ENCODE peak calls at places on chromosomes 13 and 19, in five cellular contexts. One of them, this sample, is unnamed.

GRCh38 chr19:48868196-48868886 is at the start of gene PLEKHA4:
- DNase-seq in transverse colon: peak
- DNase-seq in B cell: no peak
- DNase-seq in A549: no peak
- DNase-seq in cardiac fibroblast: peak
- DNase-seq in this sample: peak

GRCh38 chr19:10052602-10053360 is 33.3 kb upstream of the SHFL start:
- DNase-seq in transverse colon: no peak
- DNase-seq in B cell: no peak
- DNase-seq in A549: no peak
- DNase-seq in cardiac fibroblast: no peak
- DNase-seq in this sample: no peak

GRCh38 chr19:11435833-11436313 is 438 bp downstream of the PRKCSH start:
- DNase-seq in transverse colon: peak
- DNase-seq in B cell: no peak
- DNase-seq in A549: no peak
- DNase-seq in cardiac fibroblast: no peak
- DNase-seq in this sample: peak

GRCh38 chr19:6822311-6822670 is 49.8 kb downstream of the VAV1 start:
- DNase-seq in transverse colon: no peak
- DNase-seq in B cell: no peak
- DNase-seq in A549: no peak
- DNase-seq in cardiac fibroblast: no peak
- DNase-seq in this sample: no peak

GRCh38 chr13:40452741-40453665 is 213.4 kb downstream of the FOXO1 start:
- DNase-seq in transverse colon: no peak
- DNase-seq in B cell: no peak
- DNase-seq in A549: no peak
- DNase-seq in cardiac fibroblast: peak
- DNase-seq in this sample: peak

GRCh38 chr19:38932425-38933179 is 1.9 kb downstream of the MRPS12 start:
- DNase-seq in transverse colon: no peak
- DNase-seq in B cell: peak
- DNase-seq in A549: peak
- DNase-seq in cardiac fibroblast: peak
- DNase-seq in this sample: peak

GRCh38 chr13:26909515-26909914 is 148.9 kb upstream of the GPR12 start:
- DNase-seq in transverse colon: no peak
- DNase-seq in B cell: no peak
- DNase-seq in A549: no peak
- DNase-seq in cardiac fibroblast: no peak
- DNase-seq in this sample: no peak

GRCh38 chr19:12880551-12881171 is 588 bp downstream of the DNASE2 start:
- DNase-seq in transverse colon: no peak
- DNase-seq in B cell: peak
- DNase-seq in A549: no peak
- DNase-seq in cardiac fibroblast: peak
- DNase-seq in this sample: peak

GRCh38 chr13:101267656-101268055 is 148.7 kb downstream of the NALCN start:
- DNase-seq in transverse colon: no peak
- DNase-seq in B cell: no peak
- DNase-seq in A549: no peak
- DNase-seq in cardiac fibroblast: peak
- DNase-seq in this sample: no peak

GRCh38 chr13:44259045-44260042 is 114.3 kb upstream of the SERP2 start:
- DNase-seq in transverse colon: peak
- DNase-seq in B cell: peak
- DNase-seq in A549: no peak
- DNase-seq in cardiac fibroblast: peak
- DNase-seq in this sample: peak

GRCh38 chr13:34258646-34259386 is 440.9 kb downstream of the RFC3 start:
- DNase-seq in transverse colon: no peak
- DNase-seq in B cell: no peak
- DNase-seq in A549: no peak
- DNase-seq in cardiac fibroblast: no peak
- DNase-seq in this sample: peak

GRCh38 chr13:48843630-48844380 is 131.9 kb upstream of the FNDC3A start:
- DNase-seq in transverse colon: no peak
- DNase-seq in B cell: no peak
- DNase-seq in A549: no peak
- DNase-seq in cardiac fibroblast: peak
- DNase-seq in this sample: no peak

GRCh38 chr13:43880451-43880850 is 747 bp downstream of the LACC1 start:
- DNase-seq in transverse colon: no peak
- DNase-seq in B cell: no peak
- DNase-seq in A549: no peak
- DNase-seq in cardiac fibroblast: no peak
- DNase-seq in this sample: no peak

GRCh38 chr13:36528105-36528504 is 95.8 kb downstream of the CCNA1 start:
- DNase-seq in transverse colon: no peak
- DNase-seq in B cell: no peak
- DNase-seq in A549: no peak
- DNase-seq in cardiac fibroblast: no peak
- DNase-seq in this sample: no peak

GRCh38 chr13:45257638-45258338 is 56.9 kb upstream of the KCTD4 start:
- DNase-seq in transverse colon: no peak
- DNase-seq in B cell: no peak
- DNase-seq in A549: no peak
- DNase-seq in cardiac fibroblast: peak
- DNase-seq in this sample: no peak

GRCh38 chr19:16595097-16595496 is 22.9 kb upstream of the SLC35E1 start:
- DNase-seq in transverse colon: no peak
- DNase-seq in B cell: no peak
- DNase-seq in A549: no peak
- DNase-seq in cardiac fibroblast: no peak
- DNase-seq in this sample: no peak

GRCh38 chr19:13629687-13630357 is 123.5 kb upstream of the CACNA1A start:
- DNase-seq in transverse colon: no peak
- DNase-seq in B cell: no peak
- DNase-seq in A549: no peak
- DNase-seq in cardiac fibroblast: peak
- DNase-seq in this sample: peak

GRCh38 chr13:112716841-112717520 is 27.1 kb downstream of the ATP11A start:
- DNase-seq in transverse colon: no peak
- DNase-seq in B cell: no peak
- DNase-seq in A549: no peak
- DNase-seq in cardiac fibroblast: no peak
- DNase-seq in this sample: no peak

GRCh38 chr19:14198384-14199376 is 7.3 kb downstream of the ADGRL1 start:
- DNase-seq in transverse colon: no peak
- DNase-seq in B cell: no peak
- DNase-seq in A549: no peak
- DNase-seq in cardiac fibroblast: peak
- DNase-seq in this sample: no peak

GRCh38 chr19:23436944-23437343 is 41.7 kb upstream of the ZNF91 start:
- DNase-seq in transverse colon: no peak
- DNase-seq in B cell: no peak
- DNase-seq in A549: peak
- DNase-seq in cardiac fibroblast: no peak
- DNase-seq in this sample: no peak

GRCh38 chr13:27296496-27296895 is 25.9 kb downstream of the RASL11A start:
- DNase-seq in transverse colon: no peak
- DNase-seq in B cell: no peak
- DNase-seq in A549: no peak
- DNase-seq in cardiac fibroblast: no peak
- DNase-seq in this sample: peak

DNA sequence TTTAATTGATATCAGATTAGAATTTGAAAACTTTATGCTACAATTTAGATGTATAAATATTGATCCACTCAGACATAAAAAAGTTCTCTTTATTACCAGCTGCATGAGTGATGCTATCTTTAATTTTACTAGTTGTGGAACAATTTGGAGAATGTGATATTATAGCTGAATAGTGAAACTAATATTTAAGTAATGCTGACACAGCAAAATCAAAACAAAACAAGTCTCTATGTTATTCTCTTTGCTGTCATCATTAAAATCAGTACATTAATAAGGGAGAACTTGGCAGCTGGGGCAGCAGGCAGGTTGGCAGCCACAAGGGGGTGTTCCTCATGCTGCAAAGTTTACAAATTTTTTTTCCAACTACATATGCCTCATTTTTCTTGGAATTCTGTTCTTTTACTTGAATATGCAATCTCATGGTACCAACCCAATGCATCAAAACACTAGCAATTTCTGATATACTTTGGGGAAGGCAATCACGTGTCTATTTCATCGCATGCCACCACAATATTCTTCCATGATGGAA is 585.3 kb downstream of the FGF9 start:
- DNase-seq in transverse colon: no peak
- DNase-seq in B cell: no peak
- DNase-seq in A549: no peak
- DNase-seq in cardiac fibroblast: no peak
- DNase-seq in this sample: no peak
- TF ChIP-seq CTCF in transverse colon: no peak
- TF ChIP-seq CTCF in B cell: no peak
- TF ChIP-seq CTCF in A549: no peak
- TF ChIP-seq CTCF in cardiac fibroblast: no peak
- TF ChIP-seq CTCF in this sample: no peak

DNA sequence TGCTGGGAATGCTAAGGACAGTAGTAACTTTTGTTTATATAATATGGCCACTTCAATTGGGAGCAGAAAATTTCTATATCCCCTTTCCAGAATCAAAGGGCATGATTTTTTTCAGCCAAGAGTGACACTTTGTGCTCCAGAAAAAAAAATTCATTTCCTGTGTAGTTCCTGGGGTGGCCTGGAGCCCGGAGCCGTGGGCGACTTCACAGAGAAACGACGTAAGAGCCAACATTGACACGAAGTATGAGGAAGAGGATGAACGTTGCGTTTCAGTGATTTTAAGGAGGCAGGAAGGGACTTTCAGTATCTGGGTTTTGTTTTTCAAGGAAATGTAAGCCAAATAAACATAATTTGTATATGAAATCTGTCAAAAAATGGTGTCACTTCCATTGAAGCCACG is 187.6 kb downstream of the STK24 start:
- DNase-seq in transverse colon: no peak
- DNase-seq in B cell: no peak
- DNase-seq in A549: no peak
- DNase-seq in cardiac fibroblast: peak
- DNase-seq in this sample: no peak
- TF ChIP-seq CTCF in transverse colon: no peak
- TF ChIP-seq CTCF in B cell: no peak
- TF ChIP-seq CTCF in A549: no peak
- TF ChIP-seq CTCF in cardiac fibroblast: no peak
- TF ChIP-seq CTCF in this sample: no peak

DNA sequence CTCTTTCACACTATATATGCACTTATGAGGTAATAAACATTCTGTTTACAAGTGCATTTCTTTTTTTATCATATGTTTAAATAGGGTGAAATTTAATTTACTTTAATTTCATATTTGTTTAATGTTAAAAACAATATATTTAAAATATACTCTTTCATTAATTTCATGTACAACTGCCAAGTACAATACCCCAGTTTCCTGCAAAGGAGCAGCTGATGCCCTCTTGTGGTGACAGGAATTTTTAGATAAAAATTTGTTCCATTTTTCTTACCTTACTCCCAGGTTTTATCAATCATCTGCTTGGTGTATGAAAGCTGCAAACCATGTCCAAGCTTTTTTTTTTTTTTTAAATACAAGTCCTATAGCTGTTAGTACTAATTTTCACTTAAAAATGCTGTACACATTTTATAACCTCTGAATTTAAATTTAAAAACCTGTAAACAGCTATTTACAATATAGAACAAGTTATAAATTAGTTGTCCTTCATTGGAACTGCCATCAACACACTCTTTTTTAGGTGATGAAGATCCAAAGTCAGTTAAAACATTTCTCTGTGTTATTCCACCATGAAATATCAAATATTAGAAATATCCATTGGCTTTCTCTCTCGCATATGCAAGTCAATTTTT is 4.9 kb downstream of the PCDH20 start:
- DNase-seq in transverse colon: no peak
- DNase-seq in B cell: no peak
- DNase-seq in A549: no peak
- DNase-seq in cardiac fibroblast: peak
- DNase-seq in this sample: peak
- TF ChIP-seq CTCF in transverse colon: peak
- TF ChIP-seq CTCF in B cell: no peak
- TF ChIP-seq CTCF in A549: peak
- TF ChIP-seq CTCF in cardiac fibroblast: peak
- TF ChIP-seq CTCF in this sample: peak

DNA sequence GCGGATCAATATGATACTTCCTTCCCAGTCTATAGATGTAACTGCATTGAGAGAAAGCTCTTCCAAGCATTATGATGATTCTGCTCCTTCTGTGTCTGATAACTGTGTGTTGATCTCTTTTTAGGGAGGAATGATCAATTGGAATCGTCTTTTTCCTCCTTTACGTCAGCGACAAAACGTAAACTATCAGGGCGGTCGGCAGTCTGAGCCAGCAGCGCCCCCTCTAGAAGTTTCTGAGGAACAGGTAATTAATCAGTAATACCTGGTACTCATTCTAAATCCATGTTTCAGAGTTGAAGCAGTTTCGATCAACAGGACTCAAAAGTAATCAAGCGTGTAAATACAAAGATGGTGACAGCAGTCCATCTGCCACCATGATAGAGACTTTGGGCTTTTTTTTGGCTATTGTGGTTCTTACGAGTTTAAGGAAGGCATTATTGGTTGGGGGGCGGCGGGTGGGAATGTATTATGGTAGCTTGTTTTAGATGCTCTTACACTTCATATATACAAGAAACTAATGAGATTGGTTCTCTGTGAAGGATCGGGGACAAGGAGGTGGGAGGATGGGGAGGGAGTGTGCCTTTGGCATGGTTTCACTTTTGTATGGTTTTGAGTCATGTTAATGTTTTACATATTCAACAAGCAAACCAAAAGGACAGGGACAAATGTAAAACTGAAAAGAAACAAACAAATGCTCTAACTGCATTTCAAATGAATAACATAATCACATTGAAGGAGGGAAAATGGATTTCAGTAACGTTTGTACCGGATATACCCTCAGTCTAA is 60.7 kb upstream of the GPR183 start:
- DNase-seq in transverse colon: no peak
- DNase-seq in B cell: no peak
- DNase-seq in A549: no peak
- DNase-seq in cardiac fibroblast: no peak
- DNase-seq in this sample: no peak
- TF ChIP-seq CTCF in transverse colon: no peak
- TF ChIP-seq CTCF in B cell: no peak
- TF ChIP-seq CTCF in A549: no peak
- TF ChIP-seq CTCF in cardiac fibroblast: no peak
- TF ChIP-seq CTCF in this sample: no peak

GRCh38 chr19:34275705-34276104 is 21.4 kb downstream of the GARRE1 start:
- DNase-seq in transverse colon: no peak
- DNase-seq in B cell: no peak
- DNase-seq in A549: no peak
- DNase-seq in cardiac fibroblast: no peak
- DNase-seq in this sample: no peak
- TF ChIP-seq CTCF in transverse colon: no peak
- TF ChIP-seq CTCF in B cell: no peak
- TF ChIP-seq CTCF in A549: no peak
- TF ChIP-seq CTCF in cardiac fibroblast: no peak
- TF ChIP-seq CTCF in this sample: no peak

DNA sequence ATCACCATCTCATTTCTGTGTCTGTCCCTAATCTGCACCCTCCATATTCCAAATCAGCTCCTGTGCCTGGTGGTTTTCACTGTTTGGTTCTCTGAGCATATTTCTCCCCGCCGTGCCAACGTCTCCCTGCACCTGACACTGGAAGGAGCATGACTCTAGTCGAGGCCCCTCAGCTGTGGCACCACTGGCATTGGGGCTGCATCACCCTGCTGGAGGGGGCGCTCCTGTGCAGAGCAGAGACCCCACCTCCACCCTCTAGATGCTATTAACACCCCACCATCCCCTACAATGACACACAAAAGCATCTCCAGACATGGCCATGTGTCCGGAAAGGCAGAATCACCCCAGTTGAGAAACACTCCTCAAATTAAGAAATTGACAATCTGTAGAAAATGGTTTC is 20.8 kb downstream of the ZSCAN5C start:
- DNase-seq in transverse colon: no peak
- DNase-seq in B cell: no peak
- DNase-seq in A549: no peak
- DNase-seq in cardiac fibroblast: no peak
- DNase-seq in this sample: no peak
- TF ChIP-seq CTCF in transverse colon: no peak
- TF ChIP-seq CTCF in B cell: no peak
- TF ChIP-seq CTCF in A549: no peak
- TF ChIP-seq CTCF in cardiac fibroblast: no peak
- TF ChIP-seq CTCF in this sample: no peak